ENCODE peak calls at places on chromosome 13, in six cellular contexts. One of them, this sample, is unnamed.

GRCh38 chr13:97233499-97233898 is 11.4 kb downstream of the MBNL2 start:
- DNase-seq in smooth muscle cell of the brain vasculature: no peak
- DNase-seq in Calu3: no peak
- DNase-seq in NCI-H510A treated with DMSO at 0.1 percent for 48 hours: no peak
- DNase-seq in naive thymus-derived CD4-positive, alpha-beta T cell: no peak
- DNase-seq in ovary: no peak
- DNase-seq in this sample: no peak

GRCh38 chr13:94416454-94417080 is 62.9 kb downstream of the DCT start:
- DNase-seq in Calu3: no peak
- DNase-seq in smooth muscle cell of the brain vasculature: no peak
- DNase-seq in naive thymus-derived CD4-positive, alpha-beta T cell: no peak
- DNase-seq in ovary: no peak
- DNase-seq in NCI-H510A treated with DMSO at 0.1 percent for 48 hours: peak
- DNase-seq in this sample: peak

GRCh38 chr13:73849292-73849691 is 284.9 kb downstream of the KLF12 start:
- DNase-seq in NCI-H510A treated with DMSO at 0.1 percent for 48 hours: no peak
- DNase-seq in ovary: no peak
- DNase-seq in naive thymus-derived CD4-positive, alpha-beta T cell: no peak
- DNase-seq in Calu3: no peak
- DNase-seq in smooth muscle cell of the brain vasculature: no peak
- DNase-seq in this sample: peak

GRCh38 chr13:50730496-50731171 is 112.9 kb downstream of the DLEU7 start:
- DNase-seq in Calu3: no peak
- DNase-seq in ovary: no peak
- DNase-seq in smooth muscle cell of the brain vasculature: no peak
- DNase-seq in naive thymus-derived CD4-positive, alpha-beta T cell: no peak
- DNase-seq in NCI-H510A treated with DMSO at 0.1 percent for 48 hours: no peak
- DNase-seq in this sample: no peak

GRCh38 chr13:75217949-75218348 is 264.0 kb downstream of the TBC1D4 start:
- DNase-seq in naive thymus-derived CD4-positive, alpha-beta T cell: no peak
- DNase-seq in NCI-H510A treated with DMSO at 0.1 percent for 48 hours: no peak
- DNase-seq in Calu3: no peak
- DNase-seq in smooth muscle cell of the brain vasculature: no peak
- DNase-seq in ovary: no peak
- DNase-seq in this sample: peak

GRCh38 chr13:107124129-107124718 is 556.3 kb upstream of the ARGLU1 start:
- DNase-seq in ovary: no peak
- DNase-seq in naive thymus-derived CD4-positive, alpha-beta T cell: no peak
- DNase-seq in Calu3: no peak
- DNase-seq in smooth muscle cell of the brain vasculature: no peak
- DNase-seq in NCI-H510A treated with DMSO at 0.1 percent for 48 hours: peak
- DNase-seq in this sample: peak

GRCh38 chr13:85586422-85586831 is 212.8 kb downstream of the SLITRK6 start:
- DNase-seq in Calu3: peak
- DNase-seq in naive thymus-derived CD4-positive, alpha-beta T cell: no peak
- DNase-seq in ovary: no peak
- DNase-seq in NCI-H510A treated with DMSO at 0.1 percent for 48 hours: no peak
- DNase-seq in smooth muscle cell of the brain vasculature: no peak
- DNase-seq in this sample: no peak

GRCh38 chr13:97018029-97018819 is 23.9 kb upstream of the OXGR1 start:
- DNase-seq in NCI-H510A treated with DMSO at 0.1 percent for 48 hours: peak
- DNase-seq in Calu3: no peak
- DNase-seq in ovary: no peak
- DNase-seq in naive thymus-derived CD4-positive, alpha-beta T cell: no peak
- DNase-seq in smooth muscle cell of the brain vasculature: peak
- DNase-seq in this sample: peak

GRCh38 chr13:25738342-25738771 is 313.5 kb downstream of the SHISA2 start:
- DNase-seq in ovary: no peak
- DNase-seq in naive thymus-derived CD4-positive, alpha-beta T cell: no peak
- DNase-seq in smooth muscle cell of the brain vasculature: no peak
- DNase-seq in NCI-H510A treated with DMSO at 0.1 percent for 48 hours: peak
- DNase-seq in Calu3: no peak
- DNase-seq in this sample: no peak

GRCh38 chr13:98297043-98297442 is 120.0 kb upstream of the RNF113B start:
- DNase-seq in smooth muscle cell of the brain vasculature: no peak
- DNase-seq in NCI-H510A treated with DMSO at 0.1 percent for 48 hours: no peak
- DNase-seq in Calu3: no peak
- DNase-seq in ovary: no peak
- DNase-seq in naive thymus-derived CD4-positive, alpha-beta T cell: no peak
- DNase-seq in this sample: no peak

GRCh38 chr13:85666356-85666755 is 132.9 kb downstream of the SLITRK6 start:
- DNase-seq in smooth muscle cell of the brain vasculature: no peak
- DNase-seq in NCI-H510A treated with DMSO at 0.1 percent for 48 hours: peak
- DNase-seq in naive thymus-derived CD4-positive, alpha-beta T cell: no peak
- DNase-seq in Calu3: no peak
- DNase-seq in ovary: no peak
- DNase-seq in this sample: no peak

GRCh38 chr13:65733110-65733509 is 1497.0 kb downstream of the PCDH9 start:
- DNase-seq in ovary: no peak
- DNase-seq in Calu3: no peak
- DNase-seq in smooth muscle cell of the brain vasculature: no peak
- DNase-seq in naive thymus-derived CD4-positive, alpha-beta T cell: no peak
- DNase-seq in NCI-H510A treated with DMSO at 0.1 percent for 48 hours: no peak
- DNase-seq in this sample: no peak

GRCh38 chr13:40996433-40997095 is 22.6 kb downstream of the ELF1 start:
- DNase-seq in naive thymus-derived CD4-positive, alpha-beta T cell: no peak
- DNase-seq in Calu3: no peak
- DNase-seq in smooth muscle cell of the brain vasculature: no peak
- DNase-seq in ovary: no peak
- DNase-seq in NCI-H510A treated with DMSO at 0.1 percent for 48 hours: no peak
- DNase-seq in this sample: no peak